ENCODE peak calls at places on chromosomes 6 and 20, in ten cellular contexts. One of them, this sample, is unnamed.

GRCh38 chr6:74410630-74411029 is 714.6 kb downstream of the CD109 start:
- DNase-seq in H1: no peak
- DNase-seq in A549: no peak
- DNase-seq in IMR-90: peak; percentile 40
- DNase-seq in heart left ventricle: no peak
- DNase-seq in stomach: no peak
- DNase-seq in tibial nerve: no peak
- DNase-seq in K562: no peak
- DNase-seq in adrenal gland: no peak
- DNase-seq in HCT116: no peak
- DNase-seq in this sample: no peak

GRCh38 chr6:12356983-12357972 is 67.1 kb downstream of the EDN1 start:
- DNase-seq in stomach: no peak
- DNase-seq in tibial nerve: no peak
- DNase-seq in A549: no peak
- DNase-seq in adrenal gland: peak; percentile 16
- DNase-seq in IMR-90: no peak
- DNase-seq in H1: no peak
- DNase-seq in heart left ventricle: no peak
- DNase-seq in K562: no peak
- DNase-seq in HCT116: no peak
- DNase-seq in this sample: no peak

GRCh38 chr20:22586645-22587310 is 2.4 kb upstream of the FOXA2 start:
- DNase-seq in heart left ventricle: no peak
- DNase-seq in tibial nerve: peak; percentile 23
- DNase-seq in IMR-90: no peak
- DNase-seq in A549: peak; percentile 71
- DNase-seq in HCT116: no peak
- DNase-seq in K562: peak; percentile 62
- DNase-seq in stomach: peak; percentile 79
- DNase-seq in adrenal gland: peak; percentile 18
- DNase-seq in H1: no peak
- DNase-seq in this sample: peak; percentile 24

GRCh38 chr20:23331951-23332350 is 18.6 kb upstream of the NXT1 start:
- DNase-seq in A549: no peak
- DNase-seq in K562: peak; percentile 54
- DNase-seq in IMR-90: no peak
- DNase-seq in stomach: no peak
- DNase-seq in heart left ventricle: no peak
- DNase-seq in adrenal gland: no peak
- DNase-seq in HCT116: no peak
- DNase-seq in tibial nerve: no peak
- DNase-seq in H1: no peak
- DNase-seq in this sample: no peak

GRCh38 chr20:32535316-32535952 is 49.7 kb downstream of the NOL4L start:
- DNase-seq in A549: no peak
- DNase-seq in IMR-90: no peak
- DNase-seq in K562: no peak
- DNase-seq in adrenal gland: no peak
- DNase-seq in H1: no peak
- DNase-seq in heart left ventricle: peak; percentile 9
- DNase-seq in tibial nerve: no peak
- DNase-seq in HCT116: no peak
- DNase-seq in stomach: no peak
- DNase-seq in this sample: no peak

GRCh38 chr6:74851598-74851997 is 354.3 kb downstream of the COL12A1 start:
- DNase-seq in stomach: no peak
- DNase-seq in IMR-90: peak; percentile 60
- DNase-seq in HCT116: no peak
- DNase-seq in heart left ventricle: no peak
- DNase-seq in K562: no peak
- DNase-seq in A549: no peak
- DNase-seq in adrenal gland: no peak
- DNase-seq in H1: no peak
- DNase-seq in tibial nerve: no peak
- DNase-seq in this sample: no peak

GRCh38 chr20:11814276-11814675 is 103.4 kb upstream of the BTBD3 start:
- DNase-seq in H1: no peak
- DNase-seq in adrenal gland: no peak
- DNase-seq in heart left ventricle: no peak
- DNase-seq in IMR-90: peak; percentile 91
- DNase-seq in stomach: no peak
- DNase-seq in A549: no peak
- DNase-seq in HCT116: no peak
- DNase-seq in K562: no peak
- DNase-seq in tibial nerve: no peak
- DNase-seq in this sample: no peak

GRCh38 chr6:105932440-105932839 is 153.7 kb upstream of the PRDM1 start:
- DNase-seq in HCT116: no peak
- DNase-seq in tibial nerve: no peak
- DNase-seq in heart left ventricle: no peak
- DNase-seq in A549: no peak
- DNase-seq in H1: no peak
- DNase-seq in IMR-90: peak; percentile 61
- DNase-seq in K562: no peak
- DNase-seq in adrenal gland: no peak
- DNase-seq in stomach: no peak
- DNase-seq in this sample: no peak

GRCh38 chr6:125748534-125749111 is 809 bp upstream of the HEY2 start:
- DNase-seq in adrenal gland: no peak
- DNase-seq in K562: peak; percentile 40
- DNase-seq in tibial nerve: peak; percentile 31
- DNase-seq in HCT116: no peak
- DNase-seq in stomach: no peak
- DNase-seq in H1: no peak
- DNase-seq in A549: no peak
- DNase-seq in heart left ventricle: no peak
- DNase-seq in IMR-90: peak; percentile 10
- DNase-seq in this sample: peak; percentile 70

GRCh38 chr6:108921547-108922331 is 73.5 kb downstream of the ARMC2 start:
- DNase-seq in H1: no peak
- DNase-seq in IMR-90: peak; percentile 31
- DNase-seq in HCT116: no peak
- DNase-seq in tibial nerve: peak; percentile 68
- DNase-seq in A549: no peak
- DNase-seq in heart left ventricle: no peak
- DNase-seq in adrenal gland: no peak
- DNase-seq in K562: no peak
- DNase-seq in stomach: no peak
- DNase-seq in this sample: no peak

GRCh38 chr6:52643158-52643557 is 27.8 kb upstream of the TMEM14A start:
- DNase-seq in A549: no peak
- DNase-seq in tibial nerve: no peak
- DNase-seq in heart left ventricle: no peak
- DNase-seq in IMR-90: peak; percentile 45
- DNase-seq in K562: peak; percentile 74
- DNase-seq in adrenal gland: no peak
- DNase-seq in HCT116: no peak
- DNase-seq in stomach: no peak
- DNase-seq in H1: no peak
- DNase-seq in this sample: peak; percentile 42

GRCh38 chr20:32582659-32583580 is 2.2 kb downstream of the NOL4L start:
- DNase-seq in HCT116: no peak
- DNase-seq in tibial nerve: no peak
- DNase-seq in K562: peak; percentile 83
- DNase-seq in H1: no peak
- DNase-seq in A549: no peak
- DNase-seq in adrenal gland: no peak
- DNase-seq in stomach: no peak
- DNase-seq in IMR-90: no peak
- DNase-seq in heart left ventricle: no peak
- DNase-seq in this sample: peak; percentile 71

GRCh38 chr6:113971786-113972185 is 838 bp upstream of the HDAC2 start:
- DNase-seq in A549: no peak
- DNase-seq in stomach: no peak
- DNase-seq in tibial nerve: no peak
- DNase-seq in adrenal gland: no peak
- DNase-seq in HCT116: no peak
- DNase-seq in IMR-90: no peak
- DNase-seq in heart left ventricle: no peak
- DNase-seq in H1: no peak
- DNase-seq in K562: peak; percentile 40
- DNase-seq in this sample: peak; percentile 58

GRCh38 chr6:72974276-72974675 is 251.0 kb downstream of the KHDC1L start:
- DNase-seq in adrenal gland: no peak
- DNase-seq in heart left ventricle: no peak
- DNase-seq in IMR-90: no peak
- DNase-seq in K562: no peak
- DNase-seq in H1: no peak
- DNase-seq in stomach: no peak
- DNase-seq in HCT116: no peak
- DNase-seq in tibial nerve: no peak
- DNase-seq in A549: no peak
- DNase-seq in this sample: no peak

GRCh38 chr6:79031821-79032590 is 46.0 kb downstream of the PHIP start:
- DNase-seq in IMR-90: peak; percentile 63
- DNase-seq in K562: no peak
- DNase-seq in H1: no peak
- DNase-seq in tibial nerve: no peak
- DNase-seq in A549: no peak
- DNase-seq in HCT116: no peak
- DNase-seq in stomach: no peak
- DNase-seq in heart left ventricle: no peak
- DNase-seq in adrenal gland: no peak
- DNase-seq in this sample: no peak

GRCh38 chr6:16471222-16471784 is 232.9 kb downstream of the GMPR start:
- DNase-seq in stomach: no peak
- DNase-seq in heart left ventricle: no peak
- DNase-seq in H1: no peak
- DNase-seq in K562: no peak
- DNase-seq in HCT116: no peak
- DNase-seq in A549: no peak
- DNase-seq in adrenal gland: no peak
- DNase-seq in tibial nerve: no peak
- DNase-seq in IMR-90: peak; percentile 49
- DNase-seq in this sample: no peak

GRCh38 chr6:26660096-26660425 is 515 bp upstream of the ZNF322 start:
- DNase-seq in heart left ventricle: no peak
- DNase-seq in H1: no peak
- DNase-seq in HCT116: no peak
- DNase-seq in K562: peak; percentile 63
- DNase-seq in A549: peak; percentile 33
- DNase-seq in stomach: no peak
- DNase-seq in IMR-90: peak; percentile 33
- DNase-seq in tibial nerve: no peak
- DNase-seq in adrenal gland: no peak
- DNase-seq in this sample: no peak

GRCh38 chr6:31396422-31397152 is 6.8 kb upstream of the MICA start:
- DNase-seq in H1: no peak
- DNase-seq in tibial nerve: peak; percentile 90
- DNase-seq in heart left ventricle: peak; percentile 70
- DNase-seq in IMR-90: peak; percentile 70
- DNase-seq in stomach: peak; percentile 88
- DNase-seq in adrenal gland: peak; percentile 87
- DNase-seq in K562: peak; percentile 92
- DNase-seq in HCT116: peak; percentile 75
- DNase-seq in A549: peak; percentile 66
- DNase-seq in this sample: peak; percentile 72

GRCh38 chr6:13453771-13454251 is 33.6 kb downstream of the GFOD1 start:
- DNase-seq in heart left ventricle: no peak
- DNase-seq in stomach: no peak
- DNase-seq in IMR-90: peak; percentile 49
- DNase-seq in H1: no peak
- DNase-seq in HCT116: peak; percentile 80
- DNase-seq in tibial nerve: no peak
- DNase-seq in K562: no peak
- DNase-seq in A549: peak; percentile 46
- DNase-seq in adrenal gland: no peak
- DNase-seq in this sample: peak; percentile 54
- TF ChIP-seq POLR2A in heart left ventricle: no peak
- TF ChIP-seq POLR2A in stomach: no peak
- TF ChIP-seq POLR2A in IMR-90: no peak
- TF ChIP-seq POLR2A in H1: no peak
- TF ChIP-seq POLR2A in HCT116: no peak
- TF ChIP-seq POLR2A in tibial nerve: no peak
- TF ChIP-seq POLR2A in K562: no peak
- TF ChIP-seq POLR2A in A549: no peak
- TF ChIP-seq POLR2A in adrenal gland: no peak
- TF ChIP-seq POLR2A in this sample: peak; percentile 29

DNA sequence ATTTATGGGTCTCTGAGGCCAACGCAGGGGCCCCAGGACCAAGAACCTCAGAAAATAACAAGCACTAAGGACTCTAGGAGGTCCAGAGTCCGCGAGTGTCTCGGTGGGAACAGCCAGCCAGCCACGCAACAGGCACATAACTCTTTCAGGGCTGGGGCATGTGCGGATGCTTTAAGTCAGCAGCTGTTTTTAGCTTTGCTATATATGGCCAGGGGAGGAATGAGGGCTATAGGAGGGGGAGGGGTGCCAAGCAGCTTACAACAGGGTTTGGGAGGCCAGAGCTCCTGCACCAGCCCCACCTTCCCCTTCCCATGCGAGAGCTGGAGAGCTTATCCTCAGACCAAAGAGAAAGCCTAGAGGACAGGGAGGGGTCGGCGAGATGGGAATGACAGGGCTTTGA is 6.2 kb downstream of the JPH2 start:
- DNase-seq in HCT116: no peak
- DNase-seq in A549: no peak
- DNase-seq in K562: no peak
- DNase-seq in stomach: no peak
- DNase-seq in heart left ventricle: peak; percentile 87
- DNase-seq in H1: peak; percentile 34
- DNase-seq in IMR-90: peak; percentile 35
- DNase-seq in tibial nerve: no peak
- DNase-seq in adrenal gland: no peak
- DNase-seq in this sample: no peak
- TF ChIP-seq POLR2A in HCT116: no peak
- TF ChIP-seq POLR2A in A549: no peak
- TF ChIP-seq POLR2A in K562: no peak
- TF ChIP-seq POLR2A in stomach: no peak
- TF ChIP-seq POLR2A in heart left ventricle: no peak
- TF ChIP-seq POLR2A in H1: no peak
- TF ChIP-seq POLR2A in IMR-90: no peak
- TF ChIP-seq POLR2A in tibial nerve: no peak
- TF ChIP-seq POLR2A in adrenal gland: no peak
- TF ChIP-seq POLR2A in this sample: no peak

DNA sequence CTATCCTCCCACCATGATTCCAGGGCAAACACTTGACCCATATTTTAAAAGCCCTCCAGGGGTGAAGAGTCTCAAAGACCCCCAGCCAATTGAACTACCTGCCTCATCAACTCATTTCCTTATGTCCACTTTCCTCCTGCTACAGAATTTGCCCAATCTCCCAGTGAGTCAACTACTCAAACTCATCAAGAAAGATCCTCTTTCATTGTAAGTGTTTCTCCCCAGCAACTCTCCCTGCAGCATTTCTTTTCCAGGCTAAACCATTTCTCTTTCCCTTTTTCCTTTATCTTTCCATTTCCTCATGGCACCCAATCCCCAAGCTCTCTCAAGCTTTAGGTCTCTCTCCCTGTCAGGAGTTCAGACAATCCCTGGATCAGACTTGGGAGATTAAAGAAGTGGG is 1.5 kb downstream of the DLK2 start:
- DNase-seq in IMR-90: no peak
- DNase-seq in tibial nerve: no peak
- DNase-seq in stomach: no peak
- DNase-seq in H1: no peak
- DNase-seq in K562: no peak
- DNase-seq in heart left ventricle: no peak
- DNase-seq in HCT116: no peak
- DNase-seq in adrenal gland: no peak
- DNase-seq in A549: no peak
- DNase-seq in this sample: no peak
- TF ChIP-seq POLR2A in IMR-90: no peak
- TF ChIP-seq POLR2A in tibial nerve: no peak
- TF ChIP-seq POLR2A in stomach: no peak
- TF ChIP-seq POLR2A in H1: no peak
- TF ChIP-seq POLR2A in K562: no peak
- TF ChIP-seq POLR2A in heart left ventricle: no peak
- TF ChIP-seq POLR2A in HCT116: no peak
- TF ChIP-seq POLR2A in adrenal gland: no peak
- TF ChIP-seq POLR2A in A549: no peak
- TF ChIP-seq POLR2A in this sample: no peak

GRCh38 chr20:50115591-50116367 is 2.8 kb upstream of the UBE2V1 start:
- DNase-seq in heart left ventricle: peak; percentile 98
- DNase-seq in A549: peak; percentile 96
- DNase-seq in stomach: peak; percentile 99
- DNase-seq in K562: peak; percentile 97
- DNase-seq in IMR-90: peak; percentile 97
- DNase-seq in H1: peak; percentile 81
- DNase-seq in tibial nerve: peak; percentile 99
- DNase-seq in adrenal gland: peak; percentile 99
- DNase-seq in HCT116: peak; percentile 90
- DNase-seq in this sample: peak; percentile 97
- TF ChIP-seq POLR2A in heart left ventricle: no peak
- TF ChIP-seq POLR2A in A549: peak; percentile 61
- TF ChIP-seq POLR2A in stomach: no peak
- TF ChIP-seq POLR2A in K562: peak; percentile 75
- TF ChIP-seq POLR2A in IMR-90: no peak
- TF ChIP-seq POLR2A in H1: peak; percentile 65
- TF ChIP-seq POLR2A in tibial nerve: no peak
- TF ChIP-seq POLR2A in adrenal gland: no peak
- TF ChIP-seq POLR2A in HCT116: peak; percentile 73
- TF ChIP-seq POLR2A in this sample: peak; percentile 74

This sample was measured in erythroblast.